ENCODE peak calls at places on chromosomes 11 and 22, in five cellular contexts. One of them, this sample, is unnamed.

GRCh38 chr22:29751139-29751538 is 15.7 kb downstream of the ZMAT5 start:
- DNase-seq in body of pancreas: peak; percentile 38
- DNase-seq in tibial artery: no peak
- DNase-seq in activated CD4-positive, alpha-beta T cell treated with anti-CD3 and anti-CD28 coated beads for 24 hours: no peak
- DNase-seq in activated CD4-positive, alpha-beta memory T cell treated with anti-CD3 and anti-CD28 coated beads, Interleukin-2, amount 10 ng/mL, durations not matched to agents 7 days and 5 days: peak; percentile 58
- DNase-seq in this sample: no peak

GRCh38 chr11:84142411-84142810 is 856.2 kb upstream of the CCDC90B start:
- DNase-seq in activated CD4-positive, alpha-beta memory T cell treated with anti-CD3 and anti-CD28 coated beads, Interleukin-2, amount 10 ng/mL, durations not matched to agents 7 days and 5 days: no peak
- DNase-seq in body of pancreas: no peak
- DNase-seq in tibial artery: no peak
- DNase-seq in activated CD4-positive, alpha-beta T cell treated with anti-CD3 and anti-CD28 coated beads for 24 hours: no peak
- DNase-seq in this sample: no peak

GRCh38 chr11:126355926-126356897 is 726 bp downstream of the ST3GAL4 start:
- DNase-seq in body of pancreas: no peak
- DNase-seq in tibial artery: peak; percentile 78
- DNase-seq in activated CD4-positive, alpha-beta memory T cell treated with anti-CD3 and anti-CD28 coated beads, Interleukin-2, amount 10 ng/mL, durations not matched to agents 7 days and 5 days: no peak
- DNase-seq in activated CD4-positive, alpha-beta T cell treated with anti-CD3 and anti-CD28 coated beads for 24 hours: no peak
- DNase-seq in this sample: no peak

GRCh38 chr11:46520971-46521745 is 72.7 kb downstream of the AMBRA1 start:
- DNase-seq in body of pancreas: no peak
- DNase-seq in tibial artery: no peak
- DNase-seq in activated CD4-positive, alpha-beta T cell treated with anti-CD3 and anti-CD28 coated beads for 24 hours: no peak
- DNase-seq in activated CD4-positive, alpha-beta memory T cell treated with anti-CD3 and anti-CD28 coated beads, Interleukin-2, amount 10 ng/mL, durations not matched to agents 7 days and 5 days: no peak
- DNase-seq in this sample: peak; percentile 7

GRCh38 chr11:65424200-65425104 is 1.9 kb downstream of the NEAT1 start:
- DNase-seq in tibial artery: peak; percentile 75
- DNase-seq in activated CD4-positive, alpha-beta T cell treated with anti-CD3 and anti-CD28 coated beads for 24 hours: no peak
- DNase-seq in activated CD4-positive, alpha-beta memory T cell treated with anti-CD3 and anti-CD28 coated beads, Interleukin-2, amount 10 ng/mL, durations not matched to agents 7 days and 5 days: peak; percentile 68
- DNase-seq in body of pancreas: peak; percentile 56
- DNase-seq in this sample: peak; percentile 41

GRCh38 chr22:31488346-31488883 is 1.2 kb downstream of the EIF4ENIF1 start:
- DNase-seq in tibial artery: no peak
- DNase-seq in activated CD4-positive, alpha-beta T cell treated with anti-CD3 and anti-CD28 coated beads for 24 hours: no peak
- DNase-seq in activated CD4-positive, alpha-beta memory T cell treated with anti-CD3 and anti-CD28 coated beads, Interleukin-2, amount 10 ng/mL, durations not matched to agents 7 days and 5 days: no peak
- DNase-seq in body of pancreas: no peak
- DNase-seq in this sample: peak; percentile 67

GRCh38 chr22:47126344-47126811 is 363.9 kb downstream of the TBC1D22A start:
- DNase-seq in tibial artery: peak; percentile 51
- DNase-seq in activated CD4-positive, alpha-beta memory T cell treated with anti-CD3 and anti-CD28 coated beads, Interleukin-2, amount 10 ng/mL, durations not matched to agents 7 days and 5 days: no peak
- DNase-seq in activated CD4-positive, alpha-beta T cell treated with anti-CD3 and anti-CD28 coated beads for 24 hours: no peak
- DNase-seq in body of pancreas: no peak
- DNase-seq in this sample: no peak

GRCh38 chr11:107916671-107917241 is 11.5 kb upstream of the RAB39A start:
- DNase-seq in tibial artery: no peak
- DNase-seq in activated CD4-positive, alpha-beta memory T cell treated with anti-CD3 and anti-CD28 coated beads, Interleukin-2, amount 10 ng/mL, durations not matched to agents 7 days and 5 days: peak; percentile 35
- DNase-seq in body of pancreas: no peak
- DNase-seq in activated CD4-positive, alpha-beta T cell treated with anti-CD3 and anti-CD28 coated beads for 24 hours: peak; percentile 8
- DNase-seq in this sample: peak; percentile 49

GRCh38 chr11:62501432-62501891 is 45.1 kb downstream of the AHNAK start:
- DNase-seq in activated CD4-positive, alpha-beta memory T cell treated with anti-CD3 and anti-CD28 coated beads, Interleukin-2, amount 10 ng/mL, durations not matched to agents 7 days and 5 days: no peak
- DNase-seq in activated CD4-positive, alpha-beta T cell treated with anti-CD3 and anti-CD28 coated beads for 24 hours: no peak
- DNase-seq in body of pancreas: peak; percentile 28
- DNase-seq in tibial artery: no peak
- DNase-seq in this sample: no peak

GRCh38 chr11:65639623-65640482 is 2.0 kb downstream of the SIPA1 start:
- DNase-seq in activated CD4-positive, alpha-beta T cell treated with anti-CD3 and anti-CD28 coated beads for 24 hours: no peak
- DNase-seq in tibial artery: no peak
- DNase-seq in body of pancreas: peak; percentile 59
- DNase-seq in activated CD4-positive, alpha-beta memory T cell treated with anti-CD3 and anti-CD28 coated beads, Interleukin-2, amount 10 ng/mL, durations not matched to agents 7 days and 5 days: peak; percentile 82
- DNase-seq in this sample: no peak

GRCh38 chr11:132941024-132941646 is 591.2 kb downstream of the OPCML start:
- DNase-seq in activated CD4-positive, alpha-beta memory T cell treated with anti-CD3 and anti-CD28 coated beads, Interleukin-2, amount 10 ng/mL, durations not matched to agents 7 days and 5 days: no peak
- DNase-seq in activated CD4-positive, alpha-beta T cell treated with anti-CD3 and anti-CD28 coated beads for 24 hours: no peak
- DNase-seq in body of pancreas: peak; percentile 13
- DNase-seq in tibial artery: no peak
- DNase-seq in this sample: peak; percentile 19

GRCh38 chr11:119886667-119887230 is 157.7 kb upstream of the NECTIN1 start:
- DNase-seq in body of pancreas: no peak
- DNase-seq in activated CD4-positive, alpha-beta T cell treated with anti-CD3 and anti-CD28 coated beads for 24 hours: no peak
- DNase-seq in activated CD4-positive, alpha-beta memory T cell treated with anti-CD3 and anti-CD28 coated beads, Interleukin-2, amount 10 ng/mL, durations not matched to agents 7 days and 5 days: no peak
- DNase-seq in tibial artery: no peak
- DNase-seq in this sample: no peak

GRCh38 chr22:21652010-21652546 is 10.0 kb downstream of the SDF2L1 start:
- DNase-seq in body of pancreas: peak; percentile 75
- DNase-seq in tibial artery: peak; percentile 92
- DNase-seq in activated CD4-positive, alpha-beta T cell treated with anti-CD3 and anti-CD28 coated beads for 24 hours: peak; percentile 69
- DNase-seq in activated CD4-positive, alpha-beta memory T cell treated with anti-CD3 and anti-CD28 coated beads, Interleukin-2, amount 10 ng/mL, durations not matched to agents 7 days and 5 days: peak; percentile 92
- DNase-seq in this sample: peak; percentile 88

GRCh38 chr11:12411806-12412727 is 34.7 kb downstream of the PARVA start:
- DNase-seq in tibial artery: peak; percentile 88
- DNase-seq in body of pancreas: peak; percentile 51
- DNase-seq in activated CD4-positive, alpha-beta memory T cell treated with anti-CD3 and anti-CD28 coated beads, Interleukin-2, amount 10 ng/mL, durations not matched to agents 7 days and 5 days: peak; percentile 24
- DNase-seq in activated CD4-positive, alpha-beta T cell treated with anti-CD3 and anti-CD28 coated beads for 24 hours: peak; percentile 5
- DNase-seq in this sample: peak; percentile 86

GRCh38 chr11:102318469-102318868 is 1.2 kb downstream of the BIRC3 start:
- DNase-seq in body of pancreas: no peak
- DNase-seq in tibial artery: no peak
- DNase-seq in activated CD4-positive, alpha-beta T cell treated with anti-CD3 and anti-CD28 coated beads for 24 hours: peak; percentile 43
- DNase-seq in activated CD4-positive, alpha-beta memory T cell treated with anti-CD3 and anti-CD28 coated beads, Interleukin-2, amount 10 ng/mL, durations not matched to agents 7 days and 5 days: peak; percentile 64
- DNase-seq in this sample: peak; percentile 88

GRCh38 chr11:79382301-79382700 is 58.5 kb downstream of the TENM4 start:
- DNase-seq in body of pancreas: no peak
- DNase-seq in activated CD4-positive, alpha-beta memory T cell treated with anti-CD3 and anti-CD28 coated beads, Interleukin-2, amount 10 ng/mL, durations not matched to agents 7 days and 5 days: no peak
- DNase-seq in activated CD4-positive, alpha-beta T cell treated with anti-CD3 and anti-CD28 coated beads for 24 hours: no peak
- DNase-seq in tibial artery: no peak
- DNase-seq in this sample: no peak

GRCh38 chr22:27720860-27721259 is 80.7 kb downstream of the MN1 start:
- DNase-seq in activated CD4-positive, alpha-beta T cell treated with anti-CD3 and anti-CD28 coated beads for 24 hours: no peak
- DNase-seq in activated CD4-positive, alpha-beta memory T cell treated with anti-CD3 and anti-CD28 coated beads, Interleukin-2, amount 10 ng/mL, durations not matched to agents 7 days and 5 days: no peak
- DNase-seq in body of pancreas: no peak
- DNase-seq in tibial artery: no peak
- DNase-seq in this sample: peak; percentile 19

GRCh38 chr11:92384316-92384715 is 159.7 kb downstream of the FAT3 start:
- DNase-seq in tibial artery: no peak
- DNase-seq in body of pancreas: no peak
- DNase-seq in activated CD4-positive, alpha-beta T cell treated with anti-CD3 and anti-CD28 coated beads for 24 hours: no peak
- DNase-seq in activated CD4-positive, alpha-beta memory T cell treated with anti-CD3 and anti-CD28 coated beads, Interleukin-2, amount 10 ng/mL, durations not matched to agents 7 days and 5 days: no peak
- DNase-seq in this sample: no peak

GRCh38 chr11:68946416-68947090 is 34.2 kb downstream of the MRGPRD start:
- DNase-seq in activated CD4-positive, alpha-beta T cell treated with anti-CD3 and anti-CD28 coated beads for 24 hours: no peak
- DNase-seq in tibial artery: no peak
- DNase-seq in activated CD4-positive, alpha-beta memory T cell treated with anti-CD3 and anti-CD28 coated beads, Interleukin-2, amount 10 ng/mL, durations not matched to agents 7 days and 5 days: no peak
- DNase-seq in body of pancreas: peak; percentile 30
- DNase-seq in this sample: peak; percentile 22

GRCh38 chr22:49670610-49671330 is 156.9 kb downstream of the BRD1 start:
- DNase-seq in body of pancreas: no peak
- DNase-seq in activated CD4-positive, alpha-beta memory T cell treated with anti-CD3 and anti-CD28 coated beads, Interleukin-2, amount 10 ng/mL, durations not matched to agents 7 days and 5 days: no peak
- DNase-seq in tibial artery: peak; percentile 61
- DNase-seq in activated CD4-positive, alpha-beta T cell treated with anti-CD3 and anti-CD28 coated beads for 24 hours: no peak
- DNase-seq in this sample: no peak

GRCh38 chr11:77497368-77497767 is 23.5 kb upstream of the PAK1 start:
- DNase-seq in activated CD4-positive, alpha-beta memory T cell treated with anti-CD3 and anti-CD28 coated beads, Interleukin-2, amount 10 ng/mL, durations not matched to agents 7 days and 5 days: no peak
- DNase-seq in tibial artery: no peak
- DNase-seq in body of pancreas: no peak
- DNase-seq in activated CD4-positive, alpha-beta T cell treated with anti-CD3 and anti-CD28 coated beads for 24 hours: no peak
- DNase-seq in this sample: no peak

GRCh38 chr11:62727833-62728721 is at the start of gene TTC9C:
- DNase-seq in activated CD4-positive, alpha-beta memory T cell treated with anti-CD3 and anti-CD28 coated beads, Interleukin-2, amount 10 ng/mL, durations not matched to agents 7 days and 5 days: peak; percentile 88
- DNase-seq in tibial artery: peak; percentile 94
- DNase-seq in body of pancreas: peak; percentile 96
- DNase-seq in activated CD4-positive, alpha-beta T cell treated with anti-CD3 and anti-CD28 coated beads for 24 hours: peak; percentile 79
- DNase-seq in this sample: peak; percentile 96

GRCh38 chr11:65569973-65570918 is at the start of gene ZNRD2:
- DNase-seq in body of pancreas: peak; percentile 98
- DNase-seq in tibial artery: peak; percentile 99
- DNase-seq in activated CD4-positive, alpha-beta T cell treated with anti-CD3 and anti-CD28 coated beads for 24 hours: peak; percentile 96
- DNase-seq in activated CD4-positive, alpha-beta memory T cell treated with anti-CD3 and anti-CD28 coated beads, Interleukin-2, amount 10 ng/mL, durations not matched to agents 7 days and 5 days: peak; percentile 99
- DNase-seq in this sample: peak; percentile 97

GRCh38 chr11:12110201-12110713 is at the start of gene MICAL2:
- DNase-seq in activated CD4-positive, alpha-beta T cell treated with anti-CD3 and anti-CD28 coated beads for 24 hours: peak; percentile 79
- DNase-seq in activated CD4-positive, alpha-beta memory T cell treated with anti-CD3 and anti-CD28 coated beads, Interleukin-2, amount 10 ng/mL, durations not matched to agents 7 days and 5 days: peak; percentile 89
- DNase-seq in body of pancreas: peak; percentile 89
- DNase-seq in tibial artery: peak; percentile 94
- DNase-seq in this sample: peak; percentile 89

GRCh38 chr11:132335311-132335710 is 964.9 kb downstream of the NTM start:
- DNase-seq in activated CD4-positive, alpha-beta memory T cell treated with anti-CD3 and anti-CD28 coated beads, Interleukin-2, amount 10 ng/mL, durations not matched to agents 7 days and 5 days: no peak
- DNase-seq in body of pancreas: no peak
- DNase-seq in tibial artery: no peak
- DNase-seq in activated CD4-positive, alpha-beta T cell treated with anti-CD3 and anti-CD28 coated beads for 24 hours: no peak
- DNase-seq in this sample: no peak

GRCh38 chr22:42895541-42895981 is 38.5 kb upstream of the ARFGAP3 start:
- DNase-seq in activated CD4-positive, alpha-beta memory T cell treated with anti-CD3 and anti-CD28 coated beads, Interleukin-2, amount 10 ng/mL, durations not matched to agents 7 days and 5 days: no peak
- DNase-seq in activated CD4-positive, alpha-beta T cell treated with anti-CD3 and anti-CD28 coated beads for 24 hours: no peak
- DNase-seq in tibial artery: no peak
- DNase-seq in body of pancreas: no peak
- DNase-seq in this sample: no peak

GRCh38 chr11:110490886-110491285 is 61.1 kb downstream of the FDX1 start:
- DNase-seq in tibial artery: peak; percentile 69
- DNase-seq in body of pancreas: peak; percentile 21
- DNase-seq in activated CD4-positive, alpha-beta T cell treated with anti-CD3 and anti-CD28 coated beads for 24 hours: no peak
- DNase-seq in activated CD4-positive, alpha-beta memory T cell treated with anti-CD3 and anti-CD28 coated beads, Interleukin-2, amount 10 ng/mL, durations not matched to agents 7 days and 5 days: no peak
- DNase-seq in this sample: no peak

GRCh38 chr11:65112226-65112550 is 516 bp downstream of the TM7SF2 start:
- DNase-seq in activated CD4-positive, alpha-beta T cell treated with anti-CD3 and anti-CD28 coated beads for 24 hours: no peak
- DNase-seq in body of pancreas: no peak
- DNase-seq in activated CD4-positive, alpha-beta memory T cell treated with anti-CD3 and anti-CD28 coated beads, Interleukin-2, amount 10 ng/mL, durations not matched to agents 7 days and 5 days: no peak
- DNase-seq in tibial artery: no peak
- DNase-seq in this sample: no peak

GRCh38 chr22:18116634-18117033 is 6.0 kb downstream of the TUBA8 start:
- DNase-seq in activated CD4-positive, alpha-beta memory T cell treated with anti-CD3 and anti-CD28 coated beads, Interleukin-2, amount 10 ng/mL, durations not matched to agents 7 days and 5 days: no peak
- DNase-seq in tibial artery: no peak
- DNase-seq in activated CD4-positive, alpha-beta T cell treated with anti-CD3 and anti-CD28 coated beads for 24 hours: no peak
- DNase-seq in body of pancreas: no peak
- DNase-seq in this sample: no peak

GRCh38 chr11:96113100-96113710 is 189.3 kb upstream of the MTMR2 start:
- DNase-seq in tibial artery: no peak
- DNase-seq in activated CD4-positive, alpha-beta T cell treated with anti-CD3 and anti-CD28 coated beads for 24 hours: no peak
- DNase-seq in body of pancreas: no peak
- DNase-seq in activated CD4-positive, alpha-beta memory T cell treated with anti-CD3 and anti-CD28 coated beads, Interleukin-2, amount 10 ng/mL, durations not matched to agents 7 days and 5 days: no peak
- DNase-seq in this sample: no peak

This sample was measured in ACHN.